ENCODE peak calls at places on chromosomes 3 and 15, in six cellular contexts. X, F, J, O, Q and R are unnamed samples.

GRCh38 chr3:51163051-51163450 is 222.0 kb upstream of the MANF start:
- DNase-seq in X (no peak), F (no peak), J (no peak), O (peak), Q (no peak), R (no peak)

GRCh38 chr3:70531063-70531657 is 218.7 kb upstream of the MDFIC2 start:
- DNase-seq in X (no peak), F (peak), J (no peak), O (no peak), Q (peak), R (peak)

GRCh38 chr3:33645060-33645841 is 72.8 kb downstream of the CLASP2 start:
- DNase-seq in X (no peak), F (peak), J (no peak), O (no peak), Q (no peak), R (peak)

GRCh38 chr3:157170861-157171260 is 10.9 kb upstream of the CCNL1 start:
- DNase-seq in X (no peak), F (no peak), J (no peak), O (no peak), Q (no peak), R (no peak)

GRCh38 chr3:137647179-137647578 is 116.9 kb upstream of the SOX14 start:
- DNase-seq in X (no peak), F (no peak), J (no peak), O (no peak), Q (no peak), R (no peak)

GRCh38 chr15:94327356-94327936 is 96.1 kb downstream of the MCTP2 start:
- DNase-seq in X (no peak), F (peak), J (no peak), O (no peak), Q (peak), R (peak)

GRCh38 chr15:40295297-40295696 is 12.4 kb upstream of the ANKRD63 start:
- DNase-seq in X (no peak), F (no peak), J (no peak), O (no peak), Q (no peak), R (no peak)

GRCh38 chr3:149487598-149488197 is 13.2 kb downstream of the TM4SF4 start:
- DNase-seq in X (no peak), F (peak), J (no peak), O (no peak), Q (no peak), R (peak)

GRCh38 chr3:197750863-197751737 is 1.4 kb downstream of the FYTTD1 start:
- DNase-seq in X (peak), F (peak), J (no peak), O (no peak), Q (no peak), R (peak)